ENCODE peak calls at places on chromosome 19, in seven cellular contexts. V, O, M, W, J, N and E are unnamed samples.

GRCh38 chr19:15426485-15427349 is 7.9 kb upstream of the AKAP8L start:
- DNase-seq in V (no peak), O (no peak), M (no peak), W (no peak), J (no peak), N (no peak), E (no peak)

GRCh38 chr19:10876459-10877240 is 5.3 kb downstream of the CARM1 start:
- DNase-seq in V (no peak), O (no peak), M (no peak), W (no peak), J (no peak), N (peak), E (no peak)

GRCh38 chr19:2047449-2048103 is 3.5 kb downstream of the MKNK2 start:
- DNase-seq in V (no peak), O (no peak), M (no peak), W (no peak), J (no peak), N (peak), E (no peak)

GRCh38 chr19:14073925-14074838 is 1.6 kb downstream of the MISP3 start:
- DNase-seq in V (peak), O (no peak), M (no peak), W (no peak), J (no peak), N (no peak), E (no peak)

GRCh38 chr19:8512115-8512967 is 1.6 kb downstream of the ZNF414 start:
- DNase-seq in V (peak), O (no peak), M (no peak), W (no peak), J (no peak), N (no peak), E (no peak)

GRCh38 chr19:44891016-44891882 is at the start of gene TOMM40:
- DNase-seq in V (no peak), O (peak), M (no peak), W (no peak), J (peak), N (no peak), E (no peak)

GRCh38 chr19:42032428-42032827 is 37.6 kb downstream of the GRIK5 start:
- DNase-seq in V (no peak), O (no peak), M (no peak), W (no peak), J (peak), N (no peak), E (no peak)

GRCh38 chr19:16660763-16661479 is at the start of gene TMEM38A:
- DNase-seq in V (peak), O (peak), M (no peak), W (peak), J (no peak), N (peak), E (no peak)

GRCh38 chr19:3655402-3656072 is 28.9 kb upstream of the CACTIN start:
- DNase-seq in V (no peak), O (no peak), M (no peak), W (no peak), J (no peak), N (no peak), E (peak)

GRCh38 chr19:38792250-38793111 is 3.5 kb downstream of the LGALS7B start:
- DNase-seq in V (peak), O (no peak), M (no peak), W (peak), J (no peak), N (peak), E (no peak)

GRCh38 chr19:7787141-7787540 is 24.1 kb downstream of the CLEC4M start:
- DNase-seq in V (no peak), O (no peak), M (no peak), W (no peak), J (no peak), N (peak), E (no peak)

GRCh38 chr19:55440411-55441105 is 2.5 kb downstream of the SHISA7 start:
- DNase-seq in V (no peak), O (no peak), M (no peak), W (no peak), J (no peak), N (no peak), E (no peak)

GRCh38 chr19:35253316-35254286 is 4.8 kb downstream of the LSR start:
- DNase-seq in V (no peak), O (no peak), M (no peak), W (no peak), J (no peak), N (no peak), E (no peak)

GRCh38 chr19:2629491-2630351 is 72.8 kb downstream of the GNG7 start:
- DNase-seq in V (no peak), O (no peak), M (no peak), W (no peak), J (no peak), N (no peak), E (no peak)

GRCh38 chr19:38848299-38849146 is 1.3 kb downstream of the HNRNPL start:
- DNase-seq in V (no peak), O (no peak), M (no peak), W (no peak), J (no peak), N (no peak), E (no peak)

GRCh38 chr19:4345656-4346383 is 2.5 kb downstream of the MPND start:
- DNase-seq in V (no peak), O (no peak), M (no peak), W (no peak), J (no peak), N (no peak), E (no peak)

GRCh38 chr19:29622191-29623070 is 16.3 kb downstream of the POP4 start:
- DNase-seq in V (no peak), O (no peak), M (no peak), W (peak), J (no peak), N (no peak), E (no peak)

GRCh38 chr19:40831502-40832430 is 18.5 kb downstream of the CYP2A6 start:
- DNase-seq in V (peak), O (no peak), M (no peak), W (no peak), J (no peak), N (no peak), E (peak)

GRCh38 chr19:49894879-49895565 is 1.7 kb downstream of the IL4I1 start:
- DNase-seq in V (no peak), O (no peak), M (no peak), W (peak), J (no peak), N (no peak), E (no peak)

GRCh38 chr19:8329993-8330392 is 8.7 kb downstream of the RPS28 start:
- DNase-seq in V (no peak), O (no peak), M (no peak), W (no peak), J (no peak), N (no peak), E (no peak)

GRCh38 chr19:42290523-42291436 is 11.2 kb upstream of the PRR19 start:
- DNase-seq in V (no peak), O (peak), M (peak), W (no peak), J (no peak), N (no peak), E (no peak)

GRCh38 chr19:48363810-48364563 is at the start of the genes SYNGR4 and TMEM143:
- DNase-seq in V (peak), O (peak), M (peak), W (peak), J (peak), N (peak), E (peak)

GRCh38 chr19:41687419-41687818 is 651 bp downstream of the CEACAM7 start:
- DNase-seq in V (no peak), O (no peak), M (no peak), W (no peak), J (no peak), N (no peak), E (no peak)

GRCh38 chr19:55777528-55777927 is 8.6 kb downstream of the RFPL4AL1 start:
- DNase-seq in V (no peak), O (no peak), M (no peak), W (no peak), J (no peak), N (no peak), E (no peak)

GRCh38 chr19:48970923-48971395 is 5.8 kb downstream of the FTL start:
- DNase-seq in V (peak), O (peak), M (peak), W (peak), J (no peak), N (peak), E (no peak)

GRCh38 chr19:49229416-49229815 is 71.8 kb downstream of the TRPM4 start:
- DNase-seq in V (no peak), O (no peak), M (no peak), W (no peak), J (no peak), N (no peak), E (no peak)

GRCh38 chr19:2887391-2887914 is 13.3 kb upstream of the ZNF57 start:
- DNase-seq in V (no peak), O (no peak), M (no peak), W (peak), J (peak), N (no peak), E (peak)

GRCh38 chr19:10828981-10829821 is 6.8 kb downstream of the TMED1 start:
- DNase-seq in V (no peak), O (no peak), M (no peak), W (no peak), J (no peak), N (no peak), E (no peak)

GRCh38 chr19:45473366-45474190 is 5.8 kb downstream of the FOSB start:
- DNase-seq in V (no peak), O (no peak), M (peak), W (no peak), J (no peak), N (no peak), E (no peak)

GRCh38 chr19:17829855-17830566 is 8.7 kb upstream of the INSL3 start:
- DNase-seq in V (peak), O (no peak), M (no peak), W (no peak), J (no peak), N (no peak), E (no peak)

GRCh38 chr19:2722541-2723344 is 1.6 kb upstream of the DIRAS1 start:
- DNase-seq in V (peak), O (no peak), M (no peak), W (no peak), J (no peak), N (peak), E (peak)

GRCh38 chr19:17872251-17873001 is 681 bp downstream of the SLC5A5 start:
- DNase-seq in V (no peak), O (no peak), M (no peak), W (peak), J (no peak), N (no peak), E (no peak)

GRCh38 chr19:3975144-3975543 is 4.2 kb upstream of the DAPK3 start:
- DNase-seq in V (no peak), O (no peak), M (no peak), W (no peak), J (no peak), N (no peak), E (no peak)

GRCh38 chr19:12954150-12954962 is 2.7 kb downstream of the GADD45GIP1 start:
- DNase-seq in V (no peak), O (no peak), M (no peak), W (no peak), J (no peak), N (no peak), E (no peak)

GRCh38 chr19:14406645-14407331 is 12.4 kb downstream of the DDX39A start:
- DNase-seq in V (no peak), O (no peak), M (no peak), W (no peak), J (no peak), N (no peak), E (no peak)

GRCh38 chr19:12828494-12828893 is 5.9 kb downstream of the RTBDN start:
- DNase-seq in V (peak), O (no peak), M (no peak), W (no peak), J (no peak), N (no peak), E (no peak)

GRCh38 chr19:34639491-34640085 is 37.4 kb downstream of the SCGB2B2 start:
- DNase-seq in V (no peak), O (peak), M (peak), W (peak), J (peak), N (no peak), E (no peak)

GRCh38 chr19:15216363-15216762 is 15.6 kb upstream of the NOTCH3 start:
- DNase-seq in V (no peak), O (no peak), M (no peak), W (no peak), J (no peak), N (no peak), E (no peak)

GRCh38 chr19:46142294-46142693 is 5.7 kb upstream of the IGFL2 start:
- DNase-seq in V (no peak), O (no peak), M (no peak), W (no peak), J (no peak), N (no peak), E (no peak)